ENCODE peak calls at places on chromosomes 1 and 21, in seven cellular contexts. I is neural progenitor cell, Z is heart right ventricle, Y is brain microvascular endothelial cell, D is foreskin fibroblast, H is right atrium auricular region, U is AG10803. L is an unnamed sample.

GRCh38 chr1:21624577-21625389 is 44.4 kb downstream of the RAP1GAP start:
- DNase-seq in I (no peak), Z (no peak), Y (no peak), D (no peak), H (no peak), U (peak), L (no peak)

GRCh38 chr1:18322353-18323032 is 158.2 kb upstream of the KLHDC7A start:
- DNase-seq in I (peak), Z (no peak), Y (no peak), D (no peak), H (no peak), U (no peak), L (no peak)

GRCh38 chr1:22291494-22291893 is 148.6 kb upstream of the WNT4 start:
- DNase-seq in I (no peak), Z (no peak), Y (no peak), D (no peak), H (no peak), U (no peak), L (no peak)

GRCh38 chr1:19071674-19072281 is 115.3 kb upstream of the IFFO2 start:
- DNase-seq in I (no peak), Z (no peak), Y (no peak), D (no peak), H (no peak), U (no peak), L (no peak)

GRCh38 chr21:39307466-39307865 is 6.0 kb downstream of the BRWD1 start:
- DNase-seq in I (no peak), Z (no peak), Y (no peak), D (no peak), H (no peak), U (no peak), L (no peak)

GRCh38 chr1:181784039-181784683 is 277.4 kb downstream of the ZNF648 start:
- DNase-seq in I (no peak), Z (no peak), Y (no peak), D (no peak), H (no peak), U (no peak), L (no peak)

GRCh38 chr1:215819114-215819513 is 252.0 kb downstream of the KCTD3 start:
- DNase-seq in I (no peak), Z (no peak), Y (no peak), D (no peak), H (no peak), U (peak), L (no peak)

GRCh38 chr1:50827546-50827945 is 132.5 kb downstream of the FAF1 start:
- DNase-seq in I (no peak), Z (no peak), Y (no peak), D (no peak), H (no peak), U (no peak), L (no peak)

GRCh38 chr1:15430787-15431570 is 7.3 kb upstream of the CTRC start:
- DNase-seq in I (peak), Z (peak), Y (peak), D (peak), H (no peak), U (peak), L (no peak)

GRCh38 chr1:152623203-152623844 is 421 bp upstream of the LCE3A start:
- DNase-seq in I (no peak), Z (no peak), Y (no peak), D (no peak), H (no peak), U (no peak), L (no peak)

GRCh38 chr1:30036229-30036547 is 687.2 kb downstream of the MATN1 start:
- DNase-seq in I (no peak), Z (no peak), Y (no peak), D (no peak), H (no peak), U (no peak), L (no peak)

GRCh38 chr1:229150518-229150917 is 120.4 kb upstream of the RAB4A start:
- DNase-seq in I (peak), Z (no peak), Y (no peak), D (no peak), H (no peak), U (no peak), L (no peak)

GRCh38 chr1:159171254-159171687 is at the start of gene CADM3:
- DNase-seq in I (peak), Z (no peak), Y (no peak), D (no peak), H (no peak), U (no peak), L (no peak)

GRCh38 chr1:36471830-36472641 is 7.9 kb upstream of the MRPS15 start:
- DNase-seq in I (peak), Z (no peak), Y (no peak), D (no peak), H (no peak), U (no peak), L (no peak)

GRCh38 chr1:42958488-42959317 is at the start of gene SLC2A1:
- DNase-seq in I (peak), Z (peak), Y (peak), D (peak), H (peak), U (peak), L (peak)

DNA sequence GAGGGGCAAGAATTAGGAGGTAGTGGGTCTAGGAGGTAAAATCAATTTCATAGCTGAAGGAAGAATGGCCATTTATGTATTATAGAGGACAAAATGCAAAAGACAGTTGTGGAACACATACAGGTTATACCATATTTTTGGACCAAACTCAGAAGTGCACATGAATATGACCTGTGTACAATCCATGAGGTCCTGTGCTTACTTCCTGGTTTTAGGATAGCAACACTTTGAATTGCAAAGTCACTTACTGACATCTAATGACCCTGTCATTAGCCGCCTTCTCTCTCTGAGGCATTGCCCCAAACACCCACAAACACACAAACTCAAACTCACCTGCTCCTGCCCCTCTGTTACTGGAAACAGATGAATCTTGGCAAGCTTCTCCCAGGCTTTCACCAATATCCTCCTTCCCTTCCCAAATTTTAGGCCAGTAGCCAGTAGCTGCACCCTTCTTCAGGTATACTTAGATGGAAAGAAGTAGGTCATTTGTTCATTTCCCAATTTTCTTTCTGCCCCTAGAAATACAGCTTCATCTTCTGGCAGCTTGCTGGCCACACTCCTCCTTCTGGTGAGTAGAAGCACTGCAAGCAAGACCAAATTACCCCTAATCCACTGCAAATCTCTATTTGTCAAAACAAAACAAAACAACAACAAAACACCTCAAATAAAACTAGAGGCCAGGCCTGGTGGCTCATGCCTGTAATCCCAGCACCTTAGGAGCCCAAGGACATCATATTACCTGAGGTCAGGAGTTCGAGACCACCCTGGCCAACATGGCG is 13.7 kb upstream of the RPL5 start:
- DNase-seq in I (peak), Z (peak), Y (no peak), D (no peak), H (no peak), U (peak), L (no peak)
- TF ChIP-seq CTCF in I (peak), Z (peak), Y (peak), D (peak), H (peak), U (peak), L (peak)

DNA sequence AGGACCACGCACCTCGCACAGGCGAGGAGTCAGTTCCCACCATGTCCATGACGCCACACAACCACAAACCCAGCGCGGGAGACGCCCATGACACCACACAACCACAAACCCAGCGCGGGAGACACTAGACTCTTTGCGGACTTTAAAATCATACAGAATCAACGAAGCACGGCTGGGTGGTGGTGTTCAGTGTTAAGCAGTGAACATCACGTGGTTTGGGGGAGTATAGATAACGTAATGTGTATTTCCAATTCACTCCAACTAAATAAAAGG is 19.2 kb downstream of the PTTG1IP start:
- DNase-seq in I (no peak), Z (no peak), Y (no peak), D (no peak), H (no peak), U (no peak), L (no peak)
- H3K4me3 ChIP-seq in I (no peak), Z (no peak), Y (no peak), D (no peak), H (no peak), U (no peak), L (no peak)

GRCh38 chr1:212698467-212699103 is 1.1 kb downstream of the BATF3 start:
- DNase-seq in I (no peak), Z (no peak), Y (no peak), D (no peak), H (no peak), U (no peak), L (no peak)
- TF ChIP-seq CTCF in I (no peak), Z (no peak), Y (no peak), D (no peak), H (no peak), U (no peak), L (no peak)

GRCh38 chr1:11658542-11658941 is 3.9 kb downstream of the FBXO44 start:
- DNase-seq in I (no peak), Z (no peak), Y (no peak), D (no peak), H (no peak), U (no peak), L (no peak)
- H3K4me3 ChIP-seq in I (no peak), Z (no peak), Y (no peak), D (no peak), H (no peak), U (no peak), L (no peak)

GRCh38 chr1:109207472-109208103 is 6.1 kb upstream of the SARS1 start:
- DNase-seq in I (no peak), Z (no peak), Y (no peak), D (no peak), H (no peak), U (no peak), L (no peak)
- TF ChIP-seq CTCF in I (no peak), Z (no peak), Y (no peak), D (no peak), H (no peak), U (no peak), L (no peak)

DNA sequence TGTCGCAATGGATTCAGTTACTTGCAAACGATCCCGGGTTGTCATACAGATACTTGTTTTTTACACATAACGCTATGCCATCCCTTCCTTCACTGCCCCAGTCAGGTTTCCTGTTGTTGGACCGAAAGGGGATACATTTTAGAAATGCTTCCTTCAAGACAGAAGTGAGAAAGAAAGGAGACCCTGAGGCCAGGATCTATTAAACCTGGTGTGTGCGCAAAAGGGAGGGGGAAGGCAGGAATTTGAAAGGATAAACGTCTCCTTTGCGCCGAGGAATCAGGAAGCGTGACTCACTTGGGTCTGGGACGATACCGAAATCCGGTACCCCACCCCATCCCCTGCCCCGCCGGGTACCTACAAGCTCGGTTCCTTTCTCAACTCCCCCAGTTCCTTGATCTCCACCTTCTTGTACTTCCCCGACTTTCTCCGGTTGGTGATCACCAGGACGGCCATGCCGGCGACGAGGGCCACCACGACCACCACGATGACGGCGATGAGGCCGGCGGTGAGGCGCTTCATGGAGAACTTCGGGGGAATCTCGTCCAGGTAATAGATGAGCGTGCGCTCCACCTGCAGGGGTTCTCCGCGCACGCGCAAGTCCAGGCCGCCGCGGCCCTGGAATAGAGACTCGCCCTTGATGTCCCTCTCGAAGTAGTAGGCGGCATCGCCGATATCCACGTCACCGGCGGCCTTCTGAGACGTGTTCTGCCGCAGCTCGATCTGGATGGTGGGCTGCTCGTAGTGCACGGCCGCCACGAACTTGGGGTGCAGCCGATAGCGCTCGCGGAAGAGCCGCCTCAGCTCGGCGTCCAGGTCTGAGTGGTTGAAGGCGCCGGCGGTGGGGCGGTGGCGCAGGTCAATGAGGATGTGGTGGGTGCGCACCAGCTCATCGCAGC is 973 bp downstream of the TACSTD2 start:
- DNase-seq in I (no peak), Z (no peak), Y (no peak), D (no peak), H (no peak), U (no peak), L (no peak)
- H3K4me3 ChIP-seq in I (no peak), Z (peak), Y (peak), D (no peak), H (peak), U (peak), L (peak)

GRCh38 chr21:42411891-42412635 is 8.4 kb downstream of the UBASH3A start:
- DNase-seq in I (no peak), Z (no peak), Y (peak), D (no peak), H (no peak), U (no peak), L (peak)

GRCh38 chr21:42409366-42409765 is 5.7 kb downstream of the UBASH3A start:
- DNase-seq in I (no peak), Z (no peak), Y (no peak), D (no peak), H (no peak), U (no peak), L (no peak)

GRCh38 chr21:42412636-42412933 is 8.9 kb downstream of the UBASH3A start:
- DNase-seq in I (no peak), Z (no peak), Y (no peak), D (no peak), H (no peak), U (no peak), L (no peak)

GRCh38 chr21:42413093-42413492 is 9.4 kb downstream of the UBASH3A start:
- DNase-seq in I (no peak), Z (no peak), Y (no peak), D (no peak), H (no peak), U (no peak), L (no peak)

GRCh38 chr21:42411197-42411869 is 7.6 kb downstream of the UBASH3A start:
- DNase-seq in I (peak), Z (no peak), Y (no peak), D (no peak), H (no peak), U (no peak), L (no peak)
- TF ChIP-seq CTCF in I (peak), Z (no peak), Y (no peak), D (no peak), H (no peak), U (no peak), L (no peak)

DNA sequence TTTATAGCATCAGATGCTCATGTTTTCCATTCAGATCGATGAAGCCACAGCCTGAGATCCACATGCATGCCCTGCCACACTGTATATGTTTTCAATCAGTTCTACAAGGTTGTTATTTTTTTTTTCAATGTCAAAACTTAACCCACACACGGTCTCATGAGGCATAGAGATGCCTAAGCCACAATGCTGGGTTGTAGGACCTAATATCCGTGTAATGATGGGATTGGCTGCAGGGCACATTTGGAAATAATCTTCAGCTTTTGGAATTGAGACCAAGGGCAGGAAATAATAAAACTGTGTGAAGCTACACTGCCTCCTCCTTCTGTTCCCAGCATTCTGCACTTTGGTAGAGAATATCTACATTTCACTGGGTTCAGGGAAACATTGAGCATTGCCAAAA is 176.5 kb downstream of the LYPLAL1 start:
- DNase-seq in I (no peak), Z (no peak), Y (no peak), D (no peak), H (no peak), U (no peak), L (no peak)
- H3K4me3 ChIP-seq in I (no peak), Z (no peak), Y (no peak), D (no peak), H (no peak), U (no peak), L (no peak)

GRCh38 chr1:84884671-84885389 is 8.2 kb downstream of the LPAR3 start:
- DNase-seq in I (no peak), Z (no peak), Y (no peak), D (peak), H (no peak), U (no peak), L (no peak)
- TF ChIP-seq CTCF in I (no peak), Z (peak), Y (no peak), D (no peak), H (no peak), U (peak), L (no peak)

L was measured in astrocyte of the spinal cord.